ENCODE peak calls at places on chromosomes 16 and 17, in four cellular contexts. One of them, this sample, is unnamed.

GRCh38 chr17:4420692-4421131 is 13.0 kb upstream of the SPNS3 start:
- DNase-seq in EL: peak; percentile 61
- DNase-seq in stimulated activated naive CD8-positive, alpha-beta T cell treated with anti-CD3 and anti-CD28 coated beads, Interleukin-15, Interleukin-2, amounts not matched to agents 100 U/mL and 50 U/mL, for 24 hours: peak; percentile 58
- DNase-seq in GM12865: peak; percentile 88
- DNase-seq in this sample: peak; percentile 80

GRCh38 chr16:82011199-82011641 is at the start of gene SDR42E1:
- DNase-seq in EL: no peak
- DNase-seq in stimulated activated naive CD8-positive, alpha-beta T cell treated with anti-CD3 and anti-CD28 coated beads, Interleukin-15, Interleukin-2, amounts not matched to agents 100 U/mL and 50 U/mL, for 24 hours: peak; percentile 45
- DNase-seq in GM12865: peak; percentile 86
- DNase-seq in this sample: peak; percentile 77

GRCh38 chr17:28279411-28279810 is 39.6 kb upstream of the TMEM97 start:
- DNase-seq in EL: peak; percentile 67
- DNase-seq in stimulated activated naive CD8-positive, alpha-beta T cell treated with anti-CD3 and anti-CD28 coated beads, Interleukin-15, Interleukin-2, amounts not matched to agents 100 U/mL and 50 U/mL, for 24 hours: no peak
- DNase-seq in GM12865: no peak
- DNase-seq in this sample: no peak

GRCh38 chr16:68384293-68385255 is 63.7 kb downstream of the SMPD3 start:
- DNase-seq in EL: no peak
- DNase-seq in stimulated activated naive CD8-positive, alpha-beta T cell treated with anti-CD3 and anti-CD28 coated beads, Interleukin-15, Interleukin-2, amounts not matched to agents 100 U/mL and 50 U/mL, for 24 hours: no peak
- DNase-seq in GM12865: peak; percentile 53
- DNase-seq in this sample: no peak

GRCh38 chr17:73311781-73312641 is at the start of gene CDC42EP4:
- DNase-seq in EL: peak; percentile 96
- DNase-seq in stimulated activated naive CD8-positive, alpha-beta T cell treated with anti-CD3 and anti-CD28 coated beads, Interleukin-15, Interleukin-2, amounts not matched to agents 100 U/mL and 50 U/mL, for 24 hours: peak; percentile 90
- DNase-seq in GM12865: peak; percentile 94
- DNase-seq in this sample: peak; percentile 92

GRCh38 chr16:85612801-85613608 is at the start of gene GSE1:
- DNase-seq in EL: peak; percentile 83
- DNase-seq in stimulated activated naive CD8-positive, alpha-beta T cell treated with anti-CD3 and anti-CD28 coated beads, Interleukin-15, Interleukin-2, amounts not matched to agents 100 U/mL and 50 U/mL, for 24 hours: peak; percentile 79
- DNase-seq in GM12865: peak; percentile 94
- DNase-seq in this sample: peak; percentile 96

GRCh38 chr16:89357460-89357859 is 132.9 kb downstream of the ANKRD11 start:
- DNase-seq in EL: no peak
- DNase-seq in stimulated activated naive CD8-positive, alpha-beta T cell treated with anti-CD3 and anti-CD28 coated beads, Interleukin-15, Interleukin-2, amounts not matched to agents 100 U/mL and 50 U/mL, for 24 hours: peak; percentile 22
- DNase-seq in GM12865: no peak
- DNase-seq in this sample: no peak

GRCh38 chr16:57624044-57624688 is 4.3 kb upstream of the ADGRG1 start:
- DNase-seq in EL: no peak
- DNase-seq in stimulated activated naive CD8-positive, alpha-beta T cell treated with anti-CD3 and anti-CD28 coated beads, Interleukin-15, Interleukin-2, amounts not matched to agents 100 U/mL and 50 U/mL, for 24 hours: no peak
- DNase-seq in GM12865: no peak
- DNase-seq in this sample: no peak

GRCh38 chr16:69322343-69322742 is 8.0 kb downstream of the PDF start:
- DNase-seq in EL: no peak
- DNase-seq in stimulated activated naive CD8-positive, alpha-beta T cell treated with anti-CD3 and anti-CD28 coated beads, Interleukin-15, Interleukin-2, amounts not matched to agents 100 U/mL and 50 U/mL, for 24 hours: no peak
- DNase-seq in GM12865: no peak
- DNase-seq in this sample: no peak

GRCh38 chr17:75959046-75959838 is 18.4 kb upstream of the FBF1 start:
- DNase-seq in EL: no peak
- DNase-seq in stimulated activated naive CD8-positive, alpha-beta T cell treated with anti-CD3 and anti-CD28 coated beads, Interleukin-15, Interleukin-2, amounts not matched to agents 100 U/mL and 50 U/mL, for 24 hours: no peak
- DNase-seq in GM12865: no peak
- DNase-seq in this sample: no peak

GRCh38 chr17:6927290-6927844 is 68.5 kb upstream of the ALOX12 start:
- DNase-seq in EL: peak; percentile 55
- DNase-seq in stimulated activated naive CD8-positive, alpha-beta T cell treated with anti-CD3 and anti-CD28 coated beads, Interleukin-15, Interleukin-2, amounts not matched to agents 100 U/mL and 50 U/mL, for 24 hours: no peak
- DNase-seq in GM12865: no peak
- DNase-seq in this sample: no peak

GRCh38 chr17:2244545-2245525 is 58.8 kb downstream of the SMG6 start:
- DNase-seq in EL: peak; percentile 89
- DNase-seq in stimulated activated naive CD8-positive, alpha-beta T cell treated with anti-CD3 and anti-CD28 coated beads, Interleukin-15, Interleukin-2, amounts not matched to agents 100 U/mL and 50 U/mL, for 24 hours: peak; percentile 87
- DNase-seq in GM12865: peak; percentile 89
- DNase-seq in this sample: peak; percentile 70

GRCh38 chr17:59362811-59363205 is 31.4 kb downstream of the YPEL2 start:
- DNase-seq in EL: no peak
- DNase-seq in stimulated activated naive CD8-positive, alpha-beta T cell treated with anti-CD3 and anti-CD28 coated beads, Interleukin-15, Interleukin-2, amounts not matched to agents 100 U/mL and 50 U/mL, for 24 hours: no peak
- DNase-seq in GM12865: no peak
- DNase-seq in this sample: no peak

GRCh38 chr16:88716201-88716600 is 9.9 kb downstream of the CTU2 start:
- DNase-seq in EL: no peak
- DNase-seq in stimulated activated naive CD8-positive, alpha-beta T cell treated with anti-CD3 and anti-CD28 coated beads, Interleukin-15, Interleukin-2, amounts not matched to agents 100 U/mL and 50 U/mL, for 24 hours: no peak
- DNase-seq in GM12865: no peak
- DNase-seq in this sample: no peak

GRCh38 chr17:68020451-68020779 is 15.1 kb upstream of the KPNA2 start:
- DNase-seq in EL: no peak
- DNase-seq in stimulated activated naive CD8-positive, alpha-beta T cell treated with anti-CD3 and anti-CD28 coated beads, Interleukin-15, Interleukin-2, amounts not matched to agents 100 U/mL and 50 U/mL, for 24 hours: no peak
- DNase-seq in GM12865: no peak
- DNase-seq in this sample: peak; percentile 31

GRCh38 chr16:21563676-21564075 is 35.7 kb upstream of the METTL9 start:
- DNase-seq in EL: no peak
- DNase-seq in stimulated activated naive CD8-positive, alpha-beta T cell treated with anti-CD3 and anti-CD28 coated beads, Interleukin-15, Interleukin-2, amounts not matched to agents 100 U/mL and 50 U/mL, for 24 hours: no peak
- DNase-seq in GM12865: no peak
- DNase-seq in this sample: no peak

GRCh38 chr16:49078104-49078503 is 203.5 kb downstream of the CBLN1 start:
- DNase-seq in EL: no peak
- DNase-seq in stimulated activated naive CD8-positive, alpha-beta T cell treated with anti-CD3 and anti-CD28 coated beads, Interleukin-15, Interleukin-2, amounts not matched to agents 100 U/mL and 50 U/mL, for 24 hours: no peak
- DNase-seq in GM12865: no peak
- DNase-seq in this sample: no peak

GRCh38 chr17:5500804-5501391 is 14.5 kb downstream of the MIS12 start:
- DNase-seq in EL: peak; percentile 90
- DNase-seq in stimulated activated naive CD8-positive, alpha-beta T cell treated with anti-CD3 and anti-CD28 coated beads, Interleukin-15, Interleukin-2, amounts not matched to agents 100 U/mL and 50 U/mL, for 24 hours: peak; percentile 76
- DNase-seq in GM12865: peak; percentile 75
- DNase-seq in this sample: peak; percentile 93

GRCh38 chr16:6510261-6510660 is 822.4 kb upstream of the RBFOX1 start:
- DNase-seq in EL: no peak
- DNase-seq in stimulated activated naive CD8-positive, alpha-beta T cell treated with anti-CD3 and anti-CD28 coated beads, Interleukin-15, Interleukin-2, amounts not matched to agents 100 U/mL and 50 U/mL, for 24 hours: no peak
- DNase-seq in GM12865: no peak
- DNase-seq in this sample: no peak